ENCODE peak calls at places on chromosomes 1 and 21, in ten cellular contexts. S is Panc1; J is CD8-positive, alpha-beta memory T cell; X is GM23248; P is body of pancreas; R is choroid plexus epithelial cell; Q is CD8-positive, alpha-beta T cell; B is cardiac fibroblast; H is lower lobe of right lung; G is NT2/D1. W is an unnamed sample.
A peak's percentile ranks its signal among the peaks of the same experiment; 100 is the strongest.

GRCh38 chr1:29712275-29712633 is 475.9 kb downstream of the PTPRU start:
- DNase-seq in S (no peak), X (no peak), J (no peak), P (no peak), B (no peak), G (no peak), Q (no peak), R (peak; percentile 19), H (no peak), W (no peak)

GRCh38 chr1:23777979-23778814 is at the start of gene PITHD1:
- DNase-seq in S (no peak), B (peak; percentile 85), G (peak; percentile 69), H (peak; percentile 90), Q (peak; percentile 78), P (peak; percentile 93), X (peak; percentile 95), R (peak; percentile 85), J (peak; percentile 83), W (peak; percentile 89)

GRCh38 chr1:156600733-156601121 is 552 bp downstream of the GPATCH4 start:
- DNase-seq in S (no peak), J (no peak), P (no peak), B (no peak), Q (no peak), X (peak; percentile 51), G (no peak), R (peak; percentile 26), H (no peak), W (no peak)

GRCh38 chr1:19435851-19436465 is 49.4 kb downstream of the CAPZB start:
- DNase-seq in X (peak; percentile 94), G (no peak), S (no peak), P (no peak), B (peak; percentile 84), J (no peak), R (peak; percentile 76), Q (no peak), H (no peak), W (no peak)

GRCh38 chr1:146007048-146007784 is 10.8 kb upstream of the TXNIP start:
- DNase-seq in G (peak; percentile 65), J (peak; percentile 80), X (peak; percentile 82), P (peak; percentile 82), Q (peak; percentile 82), B (peak; percentile 94), H (no peak), S (no peak), R (peak; percentile 93), W (peak; percentile 94)

GRCh38 chr1:157948547-157949152 is 44.8 kb upstream of the KIRREL1 start:
- DNase-seq in G (peak; percentile 79), B (peak; percentile 47), H (no peak), X (peak; percentile 56), Q (no peak), P (no peak), R (peak; percentile 71), J (no peak), S (no peak), W (no peak)

GRCh38 chr1:44408181-44409018 is 3.3 kb downstream of the RNF220 start:
- DNase-seq in H (no peak), R (peak; percentile 10), B (no peak), J (peak; percentile 3), S (no peak), G (no peak), P (no peak), X (no peak), Q (no peak), W (peak; percentile 22)

GRCh38 chr1:71695820-71696219 is 586.5 kb downstream of the NEGR1 start:
- DNase-seq in B (peak; percentile 38), G (no peak), J (no peak), X (peak; percentile 40), H (no peak), S (no peak), R (no peak), Q (no peak), P (no peak), W (no peak)

GRCh38 chr1:116476321-116476720 is 94.5 kb downstream of the CD58 start:
- DNase-seq in S (no peak), J (no peak), B (no peak), G (no peak), R (no peak), P (peak; percentile 70), Q (no peak), X (no peak), H (no peak), W (no peak)

GRCh38 chr1:116477428-116477827 is 93.4 kb downstream of the CD58 start:
- DNase-seq in J (no peak), S (no peak), G (no peak), H (no peak), B (no peak), Q (no peak), X (no peak), P (peak; percentile 73), R (peak; percentile 41), W (no peak)

GRCh38 chr1:116475850-116476218 is 95.0 kb downstream of the CD58 start:
- DNase-seq in P (no peak), J (no peak), X (no peak), R (no peak), B (no peak), S (no peak), H (no peak), Q (no peak), G (no peak), W (no peak)

GRCh38 chr1:116472431-116472961 is 98.3 kb downstream of the CD58 start:
- DNase-seq in H (no peak), J (no peak), S (no peak), Q (no peak), G (no peak), B (no peak), R (peak; percentile 51), X (no peak), P (no peak), W (no peak)

DNA sequence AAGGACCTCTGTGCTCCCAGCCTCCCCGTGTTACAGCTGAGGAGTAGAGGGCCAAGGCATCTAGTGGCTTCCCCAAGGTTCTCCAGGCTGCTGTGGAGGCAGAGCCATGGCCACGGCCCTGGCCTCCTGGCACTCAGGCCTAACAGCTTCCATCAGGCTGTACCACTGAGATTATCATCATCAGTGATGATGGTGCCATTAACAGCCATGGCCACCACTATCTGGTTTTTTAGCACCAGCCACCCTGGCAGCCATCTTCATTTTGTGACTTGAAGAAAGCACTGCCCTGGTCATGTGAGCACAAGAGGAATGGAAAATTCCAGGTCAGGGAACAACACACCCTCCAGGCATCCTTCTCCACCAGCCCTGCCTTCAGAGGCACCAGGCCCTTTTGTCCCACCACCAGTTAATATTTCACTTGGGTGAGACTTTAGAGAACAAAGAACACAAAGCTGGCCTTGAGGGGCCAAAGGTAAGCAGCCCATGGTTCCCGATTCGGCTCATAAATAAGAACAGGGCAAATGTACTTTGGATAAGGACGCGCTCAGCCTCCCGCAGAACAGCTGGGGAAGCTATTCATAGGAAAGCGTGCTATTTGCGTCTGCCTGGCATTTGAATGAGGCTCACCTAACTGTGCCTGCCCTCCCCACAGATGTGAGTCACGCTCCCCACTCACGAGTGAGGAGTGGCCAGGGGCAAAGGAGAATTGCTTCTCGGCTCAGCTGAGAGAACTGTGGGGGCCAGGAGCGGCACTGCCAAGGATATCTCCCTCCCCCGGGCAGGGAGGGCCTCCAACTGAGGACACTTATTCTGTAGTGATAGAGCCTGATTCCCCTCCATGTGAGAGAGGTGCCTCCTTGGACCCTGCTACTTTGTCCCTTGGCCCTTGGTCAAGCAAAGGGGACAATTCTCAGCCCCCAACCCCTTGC is 95.6 kb downstream of the CD58 start:
- DNase-seq in G (no peak), S (no peak), X (no peak), B (no peak), H (no peak), Q (no peak), R (no peak), P (peak; percentile 80), J (no peak), W (no peak)
- H3K4me3 ChIP-seq in G (no peak overlapping the region), S (no peak overlapping the region), X (no peak overlapping the region), B (no peak overlapping the region), H (no peak overlapping the region), Q (no peak overlapping the region), R (no peak overlapping the region), P (no peak overlapping the region), J (no peak overlapping the region), W (no peak overlapping the region)

DNA sequence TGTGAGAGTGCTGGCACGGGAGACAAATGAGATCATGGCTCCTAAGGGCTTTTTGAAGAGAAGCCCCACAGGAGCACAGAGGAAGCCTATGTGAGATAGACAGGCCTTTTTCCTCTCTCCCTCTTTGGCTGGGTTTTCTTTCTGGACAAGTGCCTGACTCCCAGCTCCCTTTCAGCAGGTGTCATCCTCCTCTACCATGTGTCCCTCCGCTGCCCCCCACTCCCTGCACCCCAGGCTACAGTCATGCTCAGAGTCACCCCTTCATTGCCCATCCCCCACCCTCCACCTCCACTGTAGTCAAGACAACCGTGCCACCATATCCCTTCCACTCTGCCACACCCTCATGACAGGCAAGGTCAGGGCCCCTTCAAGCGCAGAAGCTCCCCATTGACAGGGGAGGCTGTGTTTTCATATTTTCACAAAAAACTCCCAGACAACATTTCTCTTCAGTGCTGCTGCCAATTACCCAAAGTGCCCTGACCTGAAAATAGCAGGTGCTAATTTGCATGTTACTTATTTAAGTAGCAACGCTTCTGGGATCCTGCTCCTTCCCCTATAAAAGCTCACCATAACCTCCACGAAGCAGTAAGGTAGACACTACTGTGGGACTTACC is 92.1 kb upstream of the IPO9 start:
- DNase-seq in P (no peak), B (no peak), Q (no peak), H (no peak), J (no peak), R (no peak), G (no peak), S (no peak), X (no peak), W (no peak)
- H3K4me3 ChIP-seq in P (no peak overlapping the region), B (no peak overlapping the region), Q (no peak overlapping the region), H (no peak overlapping the region), J (no peak overlapping the region), R (no peak overlapping the region), G (no peak overlapping the region), S (no peak overlapping the region), X (no peak overlapping the region), W (no peak overlapping the region)

GRCh38 chr21:46596201-46596600 is 8.7 kb downstream of the S100B start:
- DNase-seq in J (no peak), B (no peak), P (no peak), G (no peak), Q (no peak), H (no peak), X (no peak), S (no peak), R (no peak), W (no peak)

GRCh38 chr21:46597031-46597430 is 7.9 kb downstream of the S100B start:
- DNase-seq in H (no peak), J (no peak), B (no peak), X (no peak), S (no peak), G (no peak), P (no peak), Q (no peak), R (no peak), W (no peak)

GRCh38 chr21:46599251-46599572 is 5.7 kb downstream of the S100B start:
- DNase-seq in Q (no peak), H (no peak), X (peak; percentile 92), B (peak; percentile 94), J (no peak), S (no peak), P (peak; percentile 24), G (no peak), R (peak; percentile 92), W (no peak)

GRCh38 chr21:46598563-46599250 is 6.2 kb downstream of the S100B start:
- DNase-seq in S (no peak), P (no peak), R (no peak), Q (no peak), H (no peak), J (no peak), B (no peak), G (no peak), X (no peak), W (no peak)

DNA sequence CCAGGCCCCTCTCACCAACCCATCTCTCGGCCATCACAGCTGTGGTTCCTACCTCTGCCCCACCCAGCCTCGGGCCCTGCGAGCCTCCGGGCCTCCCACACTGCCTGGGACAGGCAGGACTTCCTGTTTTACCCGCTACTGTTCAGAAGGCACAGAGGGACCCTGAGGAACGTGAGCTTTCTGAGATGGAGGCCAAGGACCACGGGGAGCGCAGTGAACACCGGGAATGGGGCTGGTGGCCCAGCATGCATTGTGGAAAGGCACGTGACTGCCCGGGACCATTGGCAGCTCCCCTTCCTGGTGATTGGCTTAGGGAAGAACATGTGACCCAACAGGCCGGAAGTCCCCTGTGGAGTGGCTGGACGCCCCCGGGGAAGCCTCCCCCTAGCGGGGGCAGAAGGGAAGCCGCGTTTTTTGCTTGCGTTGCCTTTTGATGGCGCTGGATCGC is 7.0 kb downstream of the S100B start:
- DNase-seq in B (no peak), R (no peak), P (no peak), H (no peak), Q (no peak), G (no peak), J (no peak), S (no peak), X (no peak), W (no peak)
- H3K4me3 ChIP-seq in B (no peak overlapping the region), R (no peak overlapping the region), P (no peak overlapping the region), H (no peak overlapping the region), Q (no peak overlapping the region), G (no peak overlapping the region), J (no peak overlapping the region), S (no peak overlapping the region), X (no peak overlapping the region), W (no peak overlapping the region)

GRCh38 chr1:178609015-178609414 is 96.1 kb downstream of the TEX35 start:
- DNase-seq in Q (no peak), P (no peak), H (no peak), G (no peak), R (peak; percentile 70), S (no peak), J (no peak), X (peak; percentile 93), B (peak; percentile 89), W (no peak)
- H3K4me3 ChIP-seq in Q (no peak overlapping the region), P (no peak overlapping the region), H (no peak overlapping the region), G (no peak overlapping the region), R (no peak overlapping the region), S (no peak overlapping the region), J (no peak overlapping the region), X (peak overlapping the region; percentile 58), B (no peak overlapping the region), W (no peak overlapping the region)

W was measured in CD4-positive, CD25-positive, alpha-beta regulatory T cell.